ENCODE peak calls at places on chromosomes 2 and 18, in six cellular contexts. X is body of pancreas, E is endothelial cell, J is HL-60, U is colonic mucosa, W is coronary artery. K is an unnamed sample.

GRCh38 chr2:85602476-85603234 is at the start of gene TMEM150A:
- DNase-seq in W (peak), X (peak), J (peak), E (peak), U (peak), K (peak)

GRCh38 chr2:1974391-1974790 is 230.1 kb upstream of the PXDN start:
- DNase-seq in E (no peak), J (no peak), U (no peak), X (no peak), W (no peak), K (no peak)

GRCh38 chr2:96656540-96656939 is 14.0 kb downstream of the FER1L5 start:
- DNase-seq in W (no peak), X (no peak), U (no peak), E (no peak), J (no peak), K (no peak)

GRCh38 chr2:65049010-65049639 is 7.1 kb upstream of the CEP68 start:
- DNase-seq in U (no peak), E (no peak), J (no peak), X (no peak), W (no peak), K (no peak)

GRCh38 chr2:120737802-120738516 is 2.3 kb downstream of the GLI2 start:
- DNase-seq in X (peak), J (no peak), E (no peak), U (peak), W (peak), K (no peak)

GRCh38 chr18:8960740-8961657 is 141.5 kb upstream of the NDUFV2 start:
- DNase-seq in W (no peak), X (no peak), E (no peak), U (no peak), J (no peak), K (no peak)

GRCh38 chr18:25305584-25305983 is 46.4 kb downstream of the ZNF521 start:
- DNase-seq in W (no peak), J (no peak), U (no peak), E (no peak), X (no peak), K (no peak)

GRCh38 chr2:144354953-144355352 is 165.0 kb downstream of the ZEB2 start:
- DNase-seq in X (no peak), J (no peak), E (no peak), W (no peak), U (no peak), K (no peak)

GRCh38 chr18:9335255-9336045 is 877 bp downstream of the TWSG1 start:
- DNase-seq in U (no peak), J (no peak), X (no peak), E (no peak), W (no peak), K (no peak)

GRCh38 chr18:58490238-58490637 is 138.7 kb downstream of the ALPK2 start:
- DNase-seq in E (no peak), U (peak), J (no peak), X (no peak), W (no peak), K (no peak)

GRCh38 chr2:156321243-156321904 is 11.1 kb downstream of the NR4A2 start:
- DNase-seq in U (peak), E (no peak), J (no peak), W (no peak), X (no peak), K (no peak)

GRCh38 chr2:45935791-45936622 is 284.5 kb downstream of the PRKCE start:
- DNase-seq in J (peak), U (peak), W (peak), E (peak), X (peak), K (peak)

GRCh38 chr2:150477347-150477746 is 10.1 kb downstream of the RND3 start:
- DNase-seq in U (peak), X (peak), E (no peak), J (no peak), W (no peak), K (no peak)

GRCh38 chr2:19579466-19579865 is 221.0 kb upstream of the OSR1 start:
- DNase-seq in J (no peak), U (no peak), X (no peak), E (no peak), W (no peak), K (no peak)

GRCh38 chr2:64311948-64312621 is 141.9 kb upstream of the LGALSL start:
- DNase-seq in W (peak), J (peak), E (peak), X (peak), U (peak), K (peak)

GRCh38 chr18:3923750-3924149 is 473.8 kb downstream of the TGIF1 start:
- DNase-seq in E (no peak), X (no peak), J (no peak), W (no peak), U (no peak), K (no peak)

GRCh38 chr18:7476386-7476785 is 90.7 kb upstream of the PTPRM start:
- DNase-seq in J (no peak), U (no peak), X (no peak), W (no peak), E (no peak), K (no peak)

GRCh38 chr2:237720962-237721361 is 77.6 kb upstream of the RBM44 start:
- DNase-seq in U (no peak), J (no peak), W (no peak), E (no peak), X (no peak), K (peak)

GRCh38 chr2:101617188-101617587 is 80.3 kb upstream of the MAP4K4 start:
- DNase-seq in U (no peak), J (no peak), E (no peak), X (no peak), W (no peak), K (no peak)

GRCh38 chr2:206212673-206213513 is 53.2 kb downstream of the EEF1B2 start:
- DNase-seq in X (no peak), W (no peak), U (no peak), J (no peak), E (no peak), K (no peak)

GRCh38 chr2:120398051-120398960 is 52.4 kb downstream of the INHBB start:
- DNase-seq in J (no peak), X (no peak), E (no peak), U (no peak), W (peak), K (peak)

GRCh38 chr2:24820598-24821432 is 27.6 kb downstream of the CENPO start:
- DNase-seq in X (no peak), J (no peak), U (peak), W (peak), E (no peak), K (no peak)

DNA sequence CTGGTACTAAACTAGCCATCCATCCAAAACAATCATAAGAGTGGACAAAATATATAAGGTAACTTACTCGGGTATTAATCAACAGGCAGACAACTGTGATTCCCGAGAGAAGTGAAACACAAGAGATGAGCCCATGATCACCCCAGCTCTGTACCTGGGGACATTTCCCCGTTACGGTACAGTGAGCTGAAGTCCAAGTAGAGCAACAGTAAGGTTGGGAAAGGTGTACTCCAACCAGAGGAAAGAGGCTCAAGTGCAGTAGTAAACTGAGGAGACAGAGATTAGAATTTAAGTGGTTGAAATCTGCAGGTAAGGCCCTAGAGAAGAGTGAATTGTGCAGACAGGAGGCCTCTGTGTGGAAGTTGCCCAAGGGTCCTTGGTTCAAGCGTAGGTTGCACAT is 30.5 kb upstream of the CHAC2 start:
- DNase-seq in U (no peak), E (no peak), X (no peak), W (no peak), J (no peak), K (no peak)
- TF ChIP-seq CTCF in U (no peak), E (no peak), X (no peak), W (no peak), J (no peak), K (no peak)

DNA sequence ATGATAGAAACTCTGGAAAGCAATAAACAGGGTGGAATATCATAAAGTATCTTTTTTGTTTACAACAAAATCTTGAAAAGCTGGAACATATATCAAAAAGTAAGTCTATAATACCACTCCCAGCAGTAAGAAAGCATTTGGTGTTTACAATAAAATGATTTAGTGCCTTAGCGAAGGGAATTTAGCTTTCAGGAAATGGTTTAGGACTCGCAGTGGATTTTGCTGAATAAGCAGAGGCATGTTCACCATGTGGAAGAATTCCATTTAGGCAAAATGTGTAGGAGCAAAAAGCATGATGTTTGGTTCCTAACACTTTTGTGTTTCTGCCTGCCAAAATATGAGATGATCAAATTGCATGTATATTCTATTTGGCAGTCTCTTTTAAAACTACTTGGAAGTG is 163.6 kb downstream of the AGPS start:
- DNase-seq in E (no peak), J (no peak), X (no peak), W (no peak), U (no peak), K (no peak)
- TF ChIP-seq CTCF in E (no peak), J (no peak), X (no peak), W (no peak), U (no peak), K (no peak)

GRCh38 chr2:230682546-230682945 is 30.1 kb upstream of the CAB39 start:
- DNase-seq in X (no peak), U (no peak), W (no peak), J (no peak), E (no peak), K (no peak)

GRCh38 chr2:230678451-230678850 is 34.2 kb upstream of the CAB39 start:
- DNase-seq in X (no peak), J (peak), U (no peak), W (no peak), E (no peak), K (no peak)

GRCh38 chr2:230677182-230677946 is 35.3 kb upstream of the CAB39 start:
- DNase-seq in W (no peak), E (no peak), J (no peak), X (no peak), U (no peak), K (no peak)

GRCh38 chr2:230678018-230678417 is 34.6 kb upstream of the CAB39 start:
- DNase-seq in E (no peak), X (no peak), W (no peak), J (no peak), U (no peak), K (no peak)

GRCh38 chr2:230680463-230681195 is 32.0 kb upstream of the CAB39 start:
- DNase-seq in X (no peak), U (no peak), W (no peak), J (no peak), E (no peak), K (no peak)
- TF ChIP-seq CTCF in X (no peak), U (no peak), W (no peak), J (no peak), E (peak), K (no peak)

GRCh38 chr2:10897956-10898355 is 13.8 kb upstream of the KCNF1 start:
- DNase-seq in U (no peak), J (no peak), W (no peak), E (no peak), X (no peak), K (no peak)

GRCh38 chr2:10901565-10901964 is 10.2 kb upstream of the KCNF1 start:
- DNase-seq in J (no peak), X (no peak), U (no peak), W (no peak), E (no peak), K (no peak)

GRCh38 chr2:10903861-10904210 is 7.9 kb upstream of the KCNF1 start:
- DNase-seq in X (no peak), J (no peak), U (no peak), W (no peak), E (no peak), K (no peak)

GRCh38 chr2:10901160-10901559 is 10.6 kb upstream of the KCNF1 start:
- DNase-seq in J (no peak), W (no peak), E (no peak), X (no peak), U (peak), K (no peak)

GRCh38 chr2:10900216-10901109 is 11.3 kb upstream of the KCNF1 start:
- DNase-seq in U (peak), W (peak), X (no peak), E (no peak), J (peak), K (no peak)
- TF ChIP-seq CTCF in U (no peak), W (no peak), X (no peak), E (peak), J (peak), K (peak)

DNA sequence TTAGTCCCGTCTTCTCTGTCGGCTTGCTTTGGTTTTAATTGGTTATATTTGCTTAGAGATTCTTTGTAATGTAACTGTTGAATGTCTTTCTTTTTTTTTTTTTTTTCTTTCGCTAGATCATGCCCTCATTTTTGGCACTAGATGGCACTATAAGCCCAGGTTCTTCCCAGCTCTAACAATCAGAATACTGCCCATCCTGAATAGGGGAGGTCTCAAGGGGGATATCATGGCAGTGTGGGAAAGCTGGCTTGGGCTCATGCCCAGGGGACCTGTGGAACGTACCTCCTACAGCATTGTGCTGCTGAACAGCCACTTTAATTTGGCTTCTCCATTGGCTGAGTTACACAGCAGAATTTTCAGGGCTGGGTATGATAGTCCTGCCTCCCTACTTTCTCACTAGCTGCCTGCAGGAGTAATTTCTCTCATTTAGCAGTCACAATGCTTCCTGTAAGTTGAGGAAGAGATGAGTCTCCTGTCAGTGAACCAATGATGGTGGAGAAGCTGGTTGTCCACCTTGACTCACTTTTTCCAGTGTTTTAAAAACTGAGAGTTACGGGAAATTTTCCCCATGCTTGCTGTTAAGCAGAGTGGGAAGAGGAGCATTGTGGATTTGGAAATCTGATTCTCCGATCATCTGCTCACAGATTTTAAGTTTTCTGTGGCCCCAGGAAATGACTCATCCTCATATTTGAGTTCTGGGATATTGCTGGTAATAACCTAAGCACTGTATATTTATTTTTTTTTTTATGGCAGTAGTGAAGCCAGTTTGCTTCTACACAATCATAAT is 47.2 kb downstream of the RAD51AP2 start:
- DNase-seq in E (no peak), J (peak), W (no peak), U (no peak), X (no peak), K (no peak)
- TF ChIP-seq CTCF in E (peak), J (no peak), W (no peak), U (peak), X (peak), K (no peak)

DNA sequence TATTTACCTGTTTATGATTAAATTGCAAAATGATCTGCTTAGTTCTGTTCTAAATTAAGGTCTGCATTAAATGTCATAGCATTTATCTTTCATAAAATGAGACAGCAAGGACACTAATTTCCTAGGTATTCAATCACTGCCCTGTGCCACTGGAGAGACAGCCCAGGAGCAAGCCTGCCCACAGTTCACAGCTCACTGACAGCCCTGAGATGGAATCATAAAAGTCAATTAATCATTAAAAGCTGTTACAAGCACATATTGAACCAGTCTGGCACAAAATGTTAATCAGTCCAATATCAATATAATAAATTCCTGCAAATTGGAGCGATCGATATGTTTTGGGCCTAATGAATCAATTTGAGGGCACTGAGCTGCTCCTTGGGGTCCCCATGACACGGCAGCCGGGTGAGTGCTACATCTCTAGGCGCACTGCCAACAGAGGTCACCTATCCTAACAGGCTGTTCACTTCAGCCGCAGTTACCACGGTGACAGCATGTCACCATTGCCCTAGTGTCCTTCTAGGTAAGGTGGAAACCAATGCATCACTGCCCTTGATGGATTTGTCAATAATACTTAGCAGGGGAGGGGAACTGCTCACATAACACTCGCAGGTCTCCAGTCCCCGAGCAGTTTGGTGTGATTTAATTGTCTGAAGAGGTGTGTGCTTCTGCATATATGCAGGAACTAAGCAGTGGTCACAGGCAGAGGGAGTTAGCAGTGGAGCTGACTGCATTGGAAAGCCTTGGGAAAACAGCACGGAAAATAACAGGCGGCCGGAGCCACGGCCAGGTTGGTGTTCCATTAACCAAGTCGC is 47.3 kb downstream of the POU3F3 start:
- DNase-seq in E (no peak), U (no peak), X (peak), W (no peak), J (no peak), K (no peak)
- TF ChIP-seq CTCF in E (no peak), U (no peak), X (peak), W (no peak), J (no peak), K (no peak)

DNA sequence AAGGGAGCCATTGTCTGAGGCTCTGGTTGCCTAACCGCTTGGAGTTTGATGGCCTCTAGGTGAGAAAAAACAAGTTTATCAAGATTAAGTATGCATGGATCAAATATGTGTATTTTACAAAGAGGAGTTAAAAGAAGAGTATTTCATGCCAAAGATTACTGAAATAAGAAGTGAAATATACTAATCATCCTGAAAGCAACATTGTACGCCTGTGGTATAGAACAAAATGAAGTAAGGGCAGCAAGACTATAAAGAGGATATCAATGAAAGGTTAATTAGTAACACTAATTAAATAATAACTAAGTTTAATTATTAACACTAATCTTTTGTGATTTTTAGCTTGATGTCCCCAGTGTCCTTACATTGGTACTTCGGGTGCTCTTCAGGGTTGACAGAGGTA is 276.7 kb downstream of the CALCRL start:
- DNase-seq in J (no peak), U (no peak), X (no peak), W (no peak), E (no peak), K (no peak)
- TF ChIP-seq CTCF in J (no peak), U (no peak), X (no peak), W (no peak), E (no peak), K (no peak)

GRCh38 chr2:159053186-159054031 is 85.0 kb downstream of the TANC1 start:
- DNase-seq in X (no peak), E (no peak), J (no peak), W (no peak), U (no peak), K (no peak)
- TF ChIP-seq CTCF in X (no peak), E (no peak), J (no peak), W (no peak), U (no peak), K (no peak)

GRCh38 chr2:224278531-224278930 is 123.4 kb downstream of the FAM124B start:
- DNase-seq in U (no peak), X (no peak), J (no peak), E (no peak), W (no peak), K (no peak)
- TF ChIP-seq CTCF in U (no peak), X (no peak), J (no peak), E (no peak), W (no peak), K (no peak)

GRCh38 chr2:191479680-191480023 is 198.3 kb upstream of the NABP1 start:
- DNase-seq in E (no peak), X (no peak), J (no peak), W (no peak), U (no peak), K (no peak)
- TF ChIP-seq CTCF in E (no peak), X (peak), J (no peak), W (no peak), U (no peak), K (no peak)